ENCODE peak calls at places on chromosomes 4 and X, in seven cellular contexts. N is AG04450, P is WERI-Rb-1, C is breast epithelium, A is stomach, L is heart left ventricle, S is A549. K is an unnamed sample.

GRCh38 chr4:86894465-86894864 is 2.2 kb upstream of the C4orf36 start:
- DNase-seq in N (no peak), P (no peak), C (no peak), A (no peak), L (no peak), S (no peak), K (no peak)

GRCh38 chrX:20067709-20068315 is 48.9 kb downstream of the MAP7D2 start:
- DNase-seq in N (peak), P (no peak), C (peak), A (peak), L (peak), S (peak), K (peak)

GRCh38 chr4:6770581-6771228 is 11.8 kb upstream of the KIAA0232 start:
- DNase-seq in N (no peak), P (no peak), C (no peak), A (no peak), L (no peak), S (no peak), K (no peak)

GRCh38 chr4:41057456-41057855 is 156.9 kb downstream of the APBB2 start:
- DNase-seq in N (no peak), P (no peak), C (no peak), A (no peak), L (no peak), S (no peak), K (no peak)

GRCh38 chrX:151754641-151755215 is 20.2 kb downstream of the CNGA2 start:
- DNase-seq in N (no peak), P (no peak), C (no peak), A (no peak), L (no peak), S (no peak), K (no peak)

GRCh38 chr4:147975902-147976301 is 244.0 kb downstream of the ARHGAP10 start:
- DNase-seq in N (no peak), P (no peak), C (no peak), A (no peak), L (no peak), S (no peak), K (no peak)

GRCh38 chr4:67103001-67103737 is 442.1 kb downstream of the CENPC start:
- DNase-seq in N (no peak), P (peak), C (no peak), A (no peak), L (no peak), S (no peak), K (no peak)

GRCh38 chr4:73127839-73128448 is 58.4 kb upstream of the COX18 start:
- DNase-seq in N (no peak), P (peak), C (no peak), A (no peak), L (no peak), S (peak), K (no peak)

GRCh38 chr4:62028758-62029157 is 828.6 kb downstream of the ADGRL3 start:
- DNase-seq in N (no peak), P (no peak), C (no peak), A (no peak), L (no peak), S (no peak), K (no peak)

GRCh38 chr4:6198278-6198677 is 2.1 kb downstream of the JAKMIP1 start:
- DNase-seq in N (no peak), P (no peak), C (no peak), A (no peak), L (no peak), S (no peak), K (no peak)

GRCh38 chr4:38983756-38984647 is 48.2 kb downstream of the TMEM156 start:
- DNase-seq in N (no peak), P (no peak), C (no peak), A (no peak), L (no peak), S (no peak), K (no peak)

GRCh38 chr4:26022346-26022891 is 108.4 kb downstream of the SMIM20 start:
- DNase-seq in N (peak), P (no peak), C (no peak), A (peak), L (no peak), S (peak), K (no peak)

GRCh38 chrX:91389026-91389425 is 45.6 kb upstream of the PABPC5 start:
- DNase-seq in N (no peak), P (no peak), C (no peak), A (no peak), L (no peak), S (no peak), K (no peak)

GRCh38 chrX:9144643-9145290 is 110.8 kb upstream of the FAM9B start:
- DNase-seq in N (no peak), P (no peak), C (no peak), A (no peak), L (no peak), S (no peak), K (no peak)

GRCh38 chrX:24478516-24478915 is 13.4 kb downstream of the PDK3 start:
- DNase-seq in N (no peak), P (no peak), C (no peak), A (no peak), L (no peak), S (no peak), K (no peak)

GRCh38 chrX:99469439-99469838 is 940.6 kb downstream of the PCDH19 start:
- DNase-seq in N (no peak), P (no peak), C (no peak), A (no peak), L (no peak), S (no peak), K (no peak)

GRCh38 chr4:46404961-46405360 is 15.0 kb upstream of the GABRA2 start:
- DNase-seq in N (peak), P (peak), C (no peak), A (no peak), L (no peak), S (no peak), K (no peak)

GRCh38 chr4:153174821-153175567 is 29.2 kb upstream of the TRIM2 start:
- DNase-seq in N (no peak), P (no peak), C (no peak), A (no peak), L (no peak), S (no peak), K (no peak)

GRCh38 chr4:81135501-81135900 is 79.5 kb downstream of the PRKG2 start:
- DNase-seq in N (no peak), P (no peak), C (no peak), A (no peak), L (no peak), S (no peak), K (no peak)

GRCh38 chr4:95531141-95531540 is 17.6 kb downstream of the UNC5C start:
- DNase-seq in N (no peak), P (no peak), C (no peak), A (no peak), L (no peak), S (no peak), K (no peak)

GRCh38 chr4:948101-948935 is 16.1 kb downstream of the TMEM175 start:
- DNase-seq in N (no peak), P (no peak), C (no peak), A (peak), L (no peak), S (no peak), K (no peak)

GRCh38 chrX:132909643-132910042 is 48.8 kb downstream of the HS6ST2 start:
- DNase-seq in N (no peak), P (no peak), C (no peak), A (no peak), L (no peak), S (no peak), K (no peak)

GRCh38 chr4:181933471-181933870 is 309.7 kb upstream of the TENM3 start:
- DNase-seq in N (no peak), P (no peak), C (no peak), A (no peak), L (no peak), S (no peak), K (no peak)

GRCh38 chr4:115126487-115126886 is 13.1 kb upstream of the NDST4 start:
- DNase-seq in N (no peak), P (no peak), C (no peak), A (no peak), L (no peak), S (no peak), K (no peak)

GRCh38 chr4:142348489-142349076 is 497.5 kb downstream of the INPP4B start:
- DNase-seq in N (no peak), P (peak), C (no peak), A (no peak), L (no peak), S (no peak), K (no peak)

GRCh38 chr4:140330311-140330900 is 43.0 kb upstream of the SCOC start:
- DNase-seq in N (no peak), P (no peak), C (no peak), A (no peak), L (no peak), S (peak), K (no peak)

GRCh38 chrX:133670394-133670793 is 255.1 kb upstream of the GPC4 start:
- DNase-seq in N (peak), P (no peak), C (no peak), A (no peak), L (no peak), S (peak), K (no peak)

GRCh38 chr4:13888112-13888511 is 260.6 kb upstream of the BOD1L1 start:
- DNase-seq in N (peak), P (no peak), C (no peak), A (no peak), L (no peak), S (no peak), K (no peak)

GRCh38 chr4:19969492-19969891 is 282.2 kb upstream of the SLIT2 start:
- DNase-seq in N (no peak), P (no peak), C (no peak), A (no peak), L (no peak), S (no peak), K (no peak)

GRCh38 chrX:131830400-131831184 is 192.5 kb upstream of the STK26 start:
- DNase-seq in N (no peak), P (peak), C (peak), A (peak), L (peak), S (no peak), K (peak)

GRCh38 chrX:9318213-9318612 is 146.6 kb upstream of the TBL1X start:
- DNase-seq in N (no peak), P (no peak), C (no peak), A (no peak), L (no peak), S (no peak), K (no peak)

GRCh38 chr4:68570122-68570507 is 6.0 kb downstream of the UGT2B17 start:
- DNase-seq in N (no peak), P (no peak), C (no peak), A (no peak), L (no peak), S (no peak), K (no peak)

GRCh38 chrX:134431894-134432293 is 28.1 kb upstream of the HPRT1 start:
- DNase-seq in N (no peak), P (no peak), C (no peak), A (no peak), L (no peak), S (no peak), K (no peak)

GRCh38 chr4:4247711-4248035 is 350 bp downstream of the TMEM128 start:
- DNase-seq in N (no peak), P (no peak), C (no peak), A (no peak), L (no peak), S (no peak), K (no peak)

GRCh38 chrX:134735015-134735414 is 76.7 kb upstream of the PLAC1 start:
- DNase-seq in N (no peak), P (no peak), C (no peak), A (no peak), L (no peak), S (no peak), K (no peak)

DNA sequence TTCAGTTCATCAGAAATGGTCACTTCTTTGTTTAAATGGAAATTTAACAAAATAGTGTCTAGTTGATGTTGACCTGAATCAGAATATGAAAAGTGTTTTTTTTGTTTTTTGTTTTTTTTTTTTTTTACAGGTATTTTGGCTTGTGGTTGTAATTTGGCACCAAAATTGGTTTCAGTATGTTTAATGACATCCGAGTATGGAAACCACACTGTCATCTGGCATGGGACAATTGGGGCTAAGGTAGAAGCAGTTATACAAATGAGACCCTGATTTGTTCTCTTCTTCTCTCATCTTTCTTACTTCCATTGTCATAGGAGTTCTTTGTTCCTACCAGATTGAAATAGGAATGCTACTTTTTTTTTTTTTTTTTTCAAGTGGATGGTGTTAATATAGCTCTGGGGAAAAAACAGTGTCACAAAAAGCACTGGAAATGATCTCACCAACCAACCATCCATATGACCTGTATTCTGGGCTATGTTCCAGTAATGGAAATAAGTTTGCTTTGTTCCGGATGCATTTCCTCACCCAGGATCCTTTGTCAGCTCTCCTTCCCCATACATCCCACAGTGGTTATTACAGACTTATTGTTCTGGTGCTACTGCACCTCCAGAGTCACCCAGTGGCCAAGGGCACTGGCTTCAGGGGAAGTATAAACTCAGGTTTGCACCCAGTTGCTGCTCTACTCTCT is 95.8 kb downstream of the ATXN3L start:
- DNase-seq in N (peak), P (no peak), C (peak), A (no peak), L (no peak), S (peak), K (no peak)
- TF ChIP-seq CTCF in N (no peak), P (no peak), C (no peak), A (no peak), L (peak), S (no peak), K (peak)

GRCh38 chr4:79081973-79082372 is 142.7 kb upstream of the PAQR3 start:
- DNase-seq in N (no peak), P (no peak), C (no peak), A (no peak), L (no peak), S (no peak), K (no peak)
- H3K27ac ChIP-seq in N (no peak), P (no peak), C (no peak), A (no peak), L (no peak), S (no peak), K (peak)

GRCh38 chr4:8199594-8200301 is 658 bp downstream of the SH3TC1 start:
- DNase-seq in N (no peak), P (no peak), C (no peak), A (peak), L (no peak), S (peak), K (no peak)
- H3K4me3 ChIP-seq in N (peak), P (peak), C (peak), A (peak), L (peak), S (peak), K (peak)

DNA sequence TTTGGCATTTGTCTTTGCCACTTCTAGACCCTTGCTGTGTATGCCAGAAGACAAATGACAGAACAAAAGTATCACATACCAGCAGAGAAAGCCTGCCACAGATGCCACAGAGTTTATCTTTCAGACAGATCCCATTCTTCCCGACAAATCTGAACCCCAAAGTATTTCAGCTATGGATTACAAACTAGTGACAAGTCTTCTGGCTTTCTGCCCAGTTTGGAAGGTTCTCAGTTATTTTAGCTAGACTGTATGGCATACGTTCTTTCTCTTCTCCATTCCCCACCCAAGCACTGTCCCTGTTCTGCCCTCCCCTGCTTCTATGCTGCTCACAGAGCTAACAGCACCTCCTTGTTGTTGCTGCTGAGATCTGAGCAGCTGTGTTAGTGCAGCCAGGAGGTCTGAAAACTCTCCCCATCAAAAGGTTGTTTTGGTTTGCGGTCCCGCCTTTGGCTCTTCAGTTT is 236.7 kb downstream of the FRAS1 start:
- DNase-seq in N (peak), P (no peak), C (no peak), A (no peak), L (no peak), S (no peak), K (no peak)
- TF ChIP-seq CTCF in N (no peak), P (no peak), C (no peak), A (no peak), L (peak), S (no peak), K (no peak)

GRCh38 chrX:13029831-13030771 is 14.3 kb downstream of the FAM9C start:
- DNase-seq in N (no peak), P (no peak), C (no peak), A (no peak), L (no peak), S (no peak), K (no peak)

GRCh38 chrX:13026877-13027652 is 17.4 kb downstream of the FAM9C start:
- DNase-seq in N (no peak), P (no peak), C (no peak), A (no peak), L (no peak), S (no peak), K (no peak)

GRCh38 chrX:13024911-13025454 is 19.4 kb downstream of the FAM9C start:
- DNase-seq in N (no peak), P (no peak), C (no peak), A (no peak), L (no peak), S (no peak), K (no peak)

GRCh38 chrX:13029341-13029740 is 15.1 kb downstream of the FAM9C start:
- DNase-seq in N (no peak), P (no peak), C (no peak), A (peak), L (peak), S (peak), K (peak)

DNA sequence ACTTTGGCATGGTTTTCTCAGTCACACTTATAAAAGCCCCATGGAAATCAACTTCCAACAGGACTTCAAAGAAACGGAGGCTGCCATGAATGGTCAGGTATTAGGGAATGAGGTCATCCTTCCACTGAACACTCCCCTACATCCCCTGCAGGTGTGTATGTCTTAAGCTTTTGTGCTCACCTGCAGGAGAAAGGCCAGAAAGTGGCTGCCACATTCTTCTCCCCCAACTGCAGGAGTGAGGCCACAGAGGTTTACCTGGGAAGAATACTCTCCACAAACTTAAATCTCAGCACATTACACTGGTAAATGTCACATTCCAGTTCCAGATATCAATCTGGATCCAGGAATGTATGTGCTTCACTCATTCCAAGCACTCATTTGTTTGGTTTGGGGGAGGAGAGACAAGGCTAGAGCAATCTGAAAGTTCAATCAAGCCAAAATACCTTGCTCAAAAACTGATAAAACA is 15.5 kb downstream of the FAM9C start:
- DNase-seq in N (no peak), P (no peak), C (peak), A (no peak), L (no peak), S (peak), K (no peak)
- H3K27ac ChIP-seq in N (peak), P (no peak), C (peak), A (peak), L (peak), S (peak), K (peak)

GRCh38 chr4:71026086-71026485 is 32.6 kb downstream of the DCK start:
- DNase-seq in N (peak), P (no peak), C (no peak), A (no peak), L (no peak), S (peak), K (no peak)
- H3K4me3 ChIP-seq in N (no peak), P (no peak), C (no peak), A (no peak), L (no peak), S (no peak), K (no peak)

GRCh38 chr4:89299153-89299789 is 8.3 kb downstream of the GPRIN3 start:
- DNase-seq in N (no peak), P (no peak), C (no peak), A (no peak), L (no peak), S (no peak), K (no peak)
- TF ChIP-seq CTCF in N (no peak), P (no peak), C (no peak), A (no peak), L (no peak), S (no peak), K (peak)

DNA sequence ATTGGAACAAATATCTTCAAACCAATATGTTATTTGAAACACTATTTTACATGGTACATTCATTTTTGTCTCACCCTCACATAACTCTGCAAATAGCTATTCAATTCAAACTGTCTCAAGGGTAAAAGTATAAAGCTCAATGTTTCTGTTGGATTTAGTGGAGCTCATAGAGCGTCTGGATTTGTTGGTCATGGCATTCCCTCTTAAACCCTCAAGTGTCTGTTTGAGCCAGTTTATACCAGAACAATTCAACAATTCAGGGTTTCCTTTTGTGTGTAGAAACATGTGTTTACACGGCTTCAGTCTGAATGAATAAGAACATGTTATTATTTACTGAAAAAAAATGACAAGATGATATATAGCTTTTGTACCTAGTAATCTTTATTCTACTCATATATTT is 161.6 kb downstream of the PCDH18 start:
- DNase-seq in N (no peak), P (no peak), C (no peak), A (no peak), L (no peak), S (no peak), K (no peak)
- H3K27ac ChIP-seq in N (no peak), P (no peak), C (no peak), A (no peak), L (no peak), S (no peak), K (no peak)

GRCh38 chrX:129323115-129323514 is 200.2 kb downstream of the SMARCA1 start:
- DNase-seq in N (no peak), P (no peak), C (no peak), A (no peak), L (no peak), S (no peak), K (no peak)
- H3K4me3 ChIP-seq in N (no peak), P (no peak), C (no peak), A (no peak), L (no peak), S (no peak), K (no peak)

GRCh38 chr4:2441393-2442174 is 22.8 kb downstream of the CFAP99 start:
- DNase-seq in N (no peak), P (peak), C (no peak), A (peak), L (no peak), S (peak), K (peak)
- TF ChIP-seq CTCF in N (peak), P (peak), C (no peak), A (peak), L (peak), S (peak), K (peak)